ENCODE peak calls at places on chromosomes 2 and 18, in ten cellular contexts. U is uterus, T is pancreas, E is kidney, A is PC-3, M is ovary, R is psoas muscle, W is neural progenitor cell, X is AG04450, C is fibroblast of villous mesenchyme. P is an unnamed sample.

GRCh38 chr2:100292022-100292580 is 30.2 kb downstream of the LONRF2 start:
- DNase-seq in U (peak), T (peak), E (no peak), A (peak), M (peak), R (peak), W (peak), X (peak), C (peak), P (peak)

GRCh38 chr2:48529676-48530032 is 300 bp upstream of the STON1 start:
- DNase-seq in U (peak), T (no peak), E (no peak), A (no peak), M (peak), R (no peak), W (no peak), X (no peak), C (no peak), P (peak)

GRCh38 chr2:6824962-6825361 is 40.7 kb downstream of the CMPK2 start:
- DNase-seq in U (peak), T (no peak), E (no peak), A (no peak), M (no peak), R (no peak), W (no peak), X (no peak), C (peak), P (no peak)

GRCh38 chr2:30022444-30023071 is 101.2 kb upstream of the ALK start:
- DNase-seq in U (no peak), T (no peak), E (no peak), A (no peak), M (no peak), R (no peak), W (no peak), X (no peak), C (no peak), P (no peak)

GRCh38 chr18:36559458-36559857 is 261.9 kb downstream of the FHOD3 start:
- DNase-seq in U (no peak), T (no peak), E (no peak), A (no peak), M (no peak), R (no peak), W (no peak), X (no peak), C (no peak), P (no peak)

GRCh38 chr2:227815066-227815465 is 1.4 kb downstream of the CCL20 start:
- DNase-seq in U (no peak), T (no peak), E (no peak), A (no peak), M (no peak), R (no peak), W (no peak), X (no peak), C (no peak), P (no peak)

GRCh38 chr2:64474200-64474630 is 20.3 kb downstream of the LGALSL start:
- DNase-seq in U (no peak), T (no peak), E (no peak), A (no peak), M (no peak), R (no peak), W (no peak), X (no peak), C (no peak), P (no peak)

GRCh38 chr2:136013962-136014361 is 28.5 kb upstream of the DARS1 start:
- DNase-seq in U (no peak), T (no peak), E (no peak), A (no peak), M (no peak), R (no peak), W (no peak), X (no peak), C (no peak), P (no peak)

GRCh38 chr2:10837532-10838266 is 25.1 kb upstream of the PDIA6 start:
- DNase-seq in U (no peak), T (no peak), E (no peak), A (no peak), M (no peak), R (no peak), W (no peak), X (no peak), C (no peak), P (no peak)

GRCh38 chr2:55364189-55365055 is 55.2 kb downstream of the CCDC88A start:
- DNase-seq in U (peak), T (no peak), E (no peak), A (peak), M (peak), R (no peak), W (no peak), X (peak), C (peak), P (no peak)

GRCh38 chr2:55358451-55358850 is 61.2 kb downstream of the CCDC88A start:
- DNase-seq in U (no peak), T (no peak), E (no peak), A (no peak), M (no peak), R (no peak), W (no peak), X (no peak), C (no peak), P (no peak)

GRCh38 chr2:55361465-55362189 is 58.0 kb downstream of the CCDC88A start:
- DNase-seq in U (no peak), T (no peak), E (no peak), A (no peak), M (no peak), R (no peak), W (no peak), X (no peak), C (no peak), P (no peak)

GRCh38 chr2:55365303-55365702 is 54.4 kb downstream of the CCDC88A start:
- DNase-seq in U (no peak), T (no peak), E (no peak), A (no peak), M (no peak), R (no peak), W (no peak), X (no peak), C (no peak), P (no peak)

GRCh38 chr2:55363636-55364035 is 56.0 kb downstream of the CCDC88A start:
- DNase-seq in U (no peak), T (no peak), E (no peak), A (no peak), M (no peak), R (no peak), W (no peak), X (no peak), C (no peak), P (no peak)
- H3K4me3 ChIP-seq in U (no peak), T (no peak), E (no peak), A (no peak), M (no peak), R (no peak), W (no peak), X (no peak), C (no peak), P (no peak)

GRCh38 chr2:216538538-216538937 is 39.9 kb downstream of the RPL37A start:
- DNase-seq in U (no peak), T (no peak), E (no peak), A (no peak), M (no peak), R (no peak), W (no peak), X (no peak), C (no peak), P (no peak)
- TF ChIP-seq CTCF in U (no peak), T (no peak), E (no peak), A (no peak), M (no peak), R (no peak), W (no peak), X (no peak), C (no peak), P (no peak)

DNA sequence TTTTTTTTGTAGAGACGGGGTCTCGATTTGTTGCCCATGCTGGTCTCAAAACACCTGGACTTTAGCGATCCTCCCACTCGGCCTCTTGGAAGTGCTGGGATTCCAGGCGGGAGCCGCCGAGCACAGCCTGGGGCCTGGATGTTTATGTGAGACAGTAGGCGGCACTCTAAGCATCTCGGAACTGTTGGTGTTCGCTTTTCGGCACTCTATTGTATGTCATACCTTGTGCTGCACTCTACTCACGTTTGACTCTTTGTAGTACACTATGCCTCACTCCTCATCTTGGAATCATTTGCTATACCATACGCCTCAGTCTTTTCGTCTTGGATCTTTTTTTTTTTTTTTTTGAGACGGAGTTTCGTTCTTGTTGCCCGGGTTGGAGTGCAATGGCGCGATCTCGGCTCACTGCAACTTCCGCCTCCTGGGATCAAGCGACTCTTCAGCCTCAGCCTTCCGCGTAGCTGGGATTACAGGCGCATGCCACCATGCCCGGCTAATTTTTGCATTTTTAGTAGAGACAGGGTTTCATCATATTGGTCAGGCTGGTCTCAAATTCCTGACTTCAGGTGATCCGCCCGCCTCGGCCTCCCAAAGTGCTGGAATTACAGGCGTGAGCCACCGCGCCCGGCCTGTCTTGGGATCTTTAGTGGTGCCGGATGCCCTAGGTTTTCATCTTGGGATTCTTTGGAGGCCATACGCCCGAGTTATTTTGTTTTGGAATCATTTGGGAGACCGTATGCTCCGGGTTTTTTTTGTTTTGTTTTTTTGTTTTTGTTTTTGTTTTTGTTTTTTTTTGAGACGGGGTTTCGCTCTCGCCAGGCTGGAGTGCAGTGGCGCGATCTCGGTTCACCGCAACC is 24.2 kb upstream of the ZDBF2 start:
- DNase-seq in U (no peak), T (no peak), E (no peak), A (no peak), M (no peak), R (no peak), W (peak), X (no peak), C (no peak), P (no peak)
- H3K4me3 ChIP-seq in U (no peak), T (no peak), E (no peak), A (no peak), M (no peak), R (peak), W (peak), X (peak), C (peak), P (no peak)

DNA sequence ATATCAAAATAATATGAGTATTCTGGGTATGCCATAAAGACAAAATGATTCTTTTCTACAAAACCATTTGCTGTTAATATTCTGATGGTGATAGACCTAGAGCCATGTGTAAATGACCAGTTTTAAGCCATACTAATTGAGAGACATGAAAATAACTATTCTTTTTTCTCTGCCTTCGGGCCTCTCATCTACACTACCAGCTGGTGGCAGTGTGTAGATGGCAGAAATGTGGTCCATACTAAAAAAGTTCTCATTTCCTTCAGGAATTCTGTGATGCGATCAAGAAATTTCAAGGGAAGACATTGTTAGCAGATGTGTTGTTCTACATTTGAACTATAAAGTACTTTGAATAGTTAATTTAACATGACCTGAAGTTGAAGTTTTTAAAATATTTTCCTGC is 485.2 kb downstream of the TRIB2 start:
- DNase-seq in U (no peak), T (no peak), E (no peak), A (peak), M (no peak), R (no peak), W (no peak), X (no peak), C (no peak), P (no peak)
- TF ChIP-seq CTCF in U (no peak), T (no peak), E (peak), A (peak), M (no peak), R (no peak), W (no peak), X (no peak), C (no peak), P (peak)

GRCh38 chr2:159897081-159897480 is 99.1 kb upstream of the CD302 start:
- DNase-seq in U (no peak), T (no peak), E (no peak), A (no peak), M (no peak), R (no peak), W (peak), X (no peak), C (no peak), P (no peak)
- H3K4me3 ChIP-seq in U (no peak), T (no peak), E (no peak), A (no peak), M (no peak), R (no peak), W (peak), X (no peak), C (no peak), P (no peak)

DNA sequence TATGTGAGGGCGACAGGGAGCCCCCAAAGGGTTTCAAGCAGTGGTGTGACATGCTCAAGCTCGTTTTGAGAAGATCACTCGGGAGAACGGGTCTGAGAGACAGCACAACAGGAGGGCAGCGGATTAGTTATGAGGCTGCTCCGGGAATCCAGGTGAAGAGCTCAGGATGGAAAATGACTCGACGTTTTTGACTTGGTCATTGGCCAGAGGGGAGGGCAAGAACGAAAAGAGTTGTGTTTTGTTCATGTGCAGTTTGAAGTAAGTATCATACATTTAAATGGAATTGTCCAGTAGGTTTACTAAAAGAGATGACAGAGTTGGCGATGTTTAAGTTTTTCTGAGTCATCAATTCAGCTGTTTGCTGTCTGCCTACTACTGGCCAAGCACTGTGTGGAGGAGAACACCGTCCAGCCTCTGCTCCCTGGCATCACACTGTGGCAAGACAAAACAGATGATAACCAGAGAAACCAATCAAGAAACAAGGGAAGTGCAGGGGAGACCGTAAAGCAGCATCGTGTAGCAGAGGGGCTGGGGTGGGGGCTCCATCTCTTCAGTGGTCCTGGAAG is 25.3 kb upstream of the ANXA4 start:
- DNase-seq in U (no peak), T (no peak), E (no peak), A (peak), M (no peak), R (no peak), W (no peak), X (no peak), C (no peak), P (no peak)
- TF ChIP-seq CTCF in U (no peak), T (no peak), E (no peak), A (peak), M (no peak), R (no peak), W (no peak), X (peak), C (no peak), P (no peak)

GRCh38 chr18:13680612-13681011 is 45.7 kb downstream of the FAM210A start:
- DNase-seq in U (no peak), T (no peak), E (no peak), A (no peak), M (no peak), R (no peak), W (peak), X (no peak), C (peak), P (peak)
- H3K4me3 ChIP-seq in U (no peak), T (no peak), E (no peak), A (no peak), M (no peak), R (no peak), W (no peak), X (no peak), C (no peak), P (no peak)

DNA sequence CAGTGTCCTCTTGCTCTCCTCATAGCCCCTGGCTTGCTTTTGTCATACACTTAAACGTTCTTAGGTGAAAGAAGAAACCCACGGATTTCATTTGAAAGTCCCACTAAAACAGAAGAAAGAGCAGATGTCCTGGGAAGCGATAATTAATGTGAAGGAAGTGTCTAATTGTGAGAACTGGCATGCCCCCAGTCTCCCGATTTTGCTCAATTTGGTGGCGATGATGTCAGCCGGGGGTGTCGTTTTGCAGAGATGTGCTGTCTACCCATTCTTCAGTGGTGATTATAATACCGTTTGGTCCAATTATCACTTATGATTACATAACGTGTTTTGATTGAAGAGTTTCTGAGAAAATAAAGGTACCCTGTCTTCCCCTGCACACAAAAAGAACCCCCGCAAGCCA is 103.1 kb downstream of the RTN4 start:
- DNase-seq in U (no peak), T (no peak), E (no peak), A (no peak), M (no peak), R (no peak), W (no peak), X (no peak), C (no peak), P (no peak)
- TF ChIP-seq CTCF in U (no peak), T (no peak), E (no peak), A (no peak), M (no peak), R (no peak), W (no peak), X (no peak), C (no peak), P (no peak)

P was measured in Caco-2.